ENCODE peak calls at places on chromosomes 7 and 10, in nine cellular contexts. H is mammary epithelial cell, W is MM.1S, B is PC-3, S is keratinocyte, G is fibroblast of lung, N is HepG2, Q is IMR-90, Y is colonic mucosa. L is an unnamed sample.

GRCh38 chr7:122517576-122517975 is 181.3 kb downstream of the RNF133 start:
- DNase-seq in H (no peak), W (no peak), N (no peak), Y (no peak), Q (no peak), S (no peak), G (no peak), B (no peak), L (no peak)

GRCh38 chr10:110530131-110530831 is 32.6 kb downstream of the DUSP5 start:
- DNase-seq in B (peak; percentile 61), Q (no peak), G (peak; percentile 60), N (peak; percentile 16), W (no peak), S (no peak), Y (peak; percentile 26), H (peak; percentile 58), L (peak; percentile 91)

GRCh38 chr10:30831876-30832726 is 199.6 kb downstream of the ZNF438 start:
- DNase-seq in H (no peak), Q (no peak), N (no peak), W (no peak), G (no peak), B (no peak), S (no peak), Y (no peak), L (no peak)

GRCh38 chr10:63767512-63767911 is 246.3 kb downstream of the REEP3 start:
- DNase-seq in G (peak; percentile 55), Q (peak; percentile 29), S (no peak), N (peak; percentile 4), B (peak; percentile 71), W (no peak), Y (no peak), H (peak; percentile 6), L (no peak)

GRCh38 chr10:33803248-33803647 is 468.8 kb upstream of the NRP1 start:
- DNase-seq in Y (no peak), Q (peak; percentile 64), S (no peak), G (peak; percentile 20), B (peak; percentile 66), W (no peak), H (peak; percentile 26), N (peak; percentile 41), L (no peak)

GRCh38 chr7:105600720-105601550 is 19.6 kb upstream of the EFCAB10 start:
- DNase-seq in S (no peak), Q (no peak), B (peak; percentile 29), W (no peak), Y (no peak), H (peak; percentile 50), N (no peak), G (no peak), L (no peak)

GRCh38 chr10:113028393-113029054 is 78.5 kb downstream of the TCF7L2 start:
- DNase-seq in W (no peak), B (no peak), G (no peak), H (no peak), Y (no peak), Q (no peak), N (no peak), S (no peak), L (no peak)

GRCh38 chr10:132369636-132370185 is 27.3 kb upstream of the PWWP2B start:
- DNase-seq in H (no peak), Y (no peak), B (no peak), N (no peak), W (no peak), S (no peak), G (no peak), Q (no peak), L (peak; percentile 42)

GRCh38 chr7:102917436-102918353 is 4.9 kb downstream of the LRRC17 start:
- DNase-seq in S (no peak), W (no peak), H (no peak), Q (no peak), B (peak; percentile 5), N (no peak), Y (no peak), G (no peak), L (no peak)

GRCh38 chr10:4812952-4813351 is 13.1 kb upstream of the AKR1E2 start:
- DNase-seq in Q (peak; percentile 96), W (no peak), H (peak; percentile 89), B (peak; percentile 66), Y (no peak), S (peak; percentile 62), G (peak; percentile 64), N (peak; percentile 58), L (no peak)

GRCh38 chr10:76430330-76430729 is 998.9 kb downstream of the LRMDA start:
- DNase-seq in W (no peak), H (no peak), Y (no peak), S (no peak), B (no peak), Q (no peak), N (no peak), G (no peak), L (no peak)

GRCh38 chr10:76429331-76429625 is 997.9 kb downstream of the LRMDA start:
- DNase-seq in Q (no peak), Y (no peak), B (no peak), H (no peak), S (no peak), G (no peak), N (no peak), W (no peak), L (no peak)

GRCh38 chr10:76432274-76433012 is 1001.0 kb downstream of the LRMDA start:
- DNase-seq in S (no peak), Y (no peak), H (peak; percentile 74), G (peak; percentile 88), W (no peak), Q (peak; percentile 74), B (peak; percentile 100), N (no peak), L (no peak)

GRCh38 chr10:76428541-76429330 is 997.3 kb downstream of the LRMDA start:
- DNase-seq in G (peak; percentile 96), N (no peak), S (no peak), H (peak; percentile 54), Q (peak; percentile 95), B (peak; percentile 87), Y (no peak), W (no peak), L (no peak)

GRCh38 chr10:76429642-76430041 is 998.2 kb downstream of the LRMDA start:
- DNase-seq in Y (no peak), B (no peak), Q (no peak), W (no peak), G (no peak), N (no peak), S (no peak), H (no peak), L (no peak)
- H3K9ac ChIP-seq in Y (no peak overlapping the region), B (no peak overlapping the region), Q (no peak overlapping the region), W (no peak overlapping the region), G (no peak overlapping the region), N (no peak overlapping the region), S (no peak overlapping the region), H (no peak overlapping the region), L (no peak overlapping the region)

DNA sequence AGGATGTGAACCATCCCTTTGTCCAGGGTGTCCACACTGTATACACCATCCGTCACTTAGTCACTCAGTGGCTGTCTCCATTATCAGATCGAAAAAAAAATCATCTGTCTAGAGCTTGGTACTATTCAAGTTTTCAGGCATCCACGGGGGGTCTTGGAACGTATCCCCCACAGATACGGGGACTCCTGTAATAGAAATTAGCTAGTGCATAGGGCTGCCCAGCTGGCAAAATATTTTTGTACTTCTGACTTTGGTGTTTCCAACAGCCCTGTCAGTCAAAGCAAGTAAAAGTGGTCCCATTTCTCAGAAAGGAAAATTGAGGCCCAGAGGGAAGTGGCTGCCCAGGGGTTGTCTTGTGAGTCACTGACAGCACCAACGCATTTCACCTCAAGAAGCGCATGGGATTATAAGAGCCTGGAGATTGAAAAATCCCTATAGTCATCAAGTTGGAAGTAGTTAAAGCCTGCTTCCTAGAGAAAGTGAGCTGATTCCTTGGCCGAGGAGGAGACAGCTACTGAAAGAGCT is 52.1 kb upstream of the SLC29A3 start:
- DNase-seq in B (no peak), H (no peak), W (no peak), G (peak; percentile 34), N (no peak), Q (peak; percentile 41), S (no peak), Y (no peak), L (no peak)
- H3K4me1 ChIP-seq in B (no peaks in the 10 kb centered on the region), H (no peaks in the 10 kb centered on the region), W (no peaks in the 10 kb centered on the region), G (peaks cover 19% of the 10 kb centered on the region), N (peaks cover 13% of the 10 kb centered on the region), Q (peaks cover 26% of the 10 kb centered on the region), S (peaks cover 20% of the 10 kb centered on the region), Y (no peaks in the 10 kb centered on the region), L (no peaks in the 10 kb centered on the region)

GRCh38 chr7:5681423-5681822 is 100.0 kb downstream of the RNF216 start:
- DNase-seq in S (no peak), W (no peak), Y (no peak), Q (no peak), B (no peak), H (no peak), G (peak; percentile 51), N (no peak), L (no peak)

GRCh38 chr7:5679741-5680473 is 101.6 kb downstream of the RNF216 start:
- DNase-seq in B (no peak), W (no peak), Q (no peak), S (no peak), Y (no peak), N (no peak), H (no peak), G (no peak), L (peak; percentile 80)

GRCh38 chr7:5679047-5679740 is 102.3 kb downstream of the RNF216 start:
- DNase-seq in W (no peak), G (no peak), Q (no peak), N (no peak), Y (no peak), S (no peak), B (no peak), H (no peak), L (no peak)

GRCh38 chr7:5677538-5678294 is 103.7 kb downstream of the RNF216 start:
- DNase-seq in N (peak; percentile 34), B (peak; percentile 70), S (no peak), H (peak; percentile 63), G (peak; percentile 82), W (peak; percentile 25), Y (peak; percentile 54), Q (peak; percentile 78), L (peak; percentile 80)

DNA sequence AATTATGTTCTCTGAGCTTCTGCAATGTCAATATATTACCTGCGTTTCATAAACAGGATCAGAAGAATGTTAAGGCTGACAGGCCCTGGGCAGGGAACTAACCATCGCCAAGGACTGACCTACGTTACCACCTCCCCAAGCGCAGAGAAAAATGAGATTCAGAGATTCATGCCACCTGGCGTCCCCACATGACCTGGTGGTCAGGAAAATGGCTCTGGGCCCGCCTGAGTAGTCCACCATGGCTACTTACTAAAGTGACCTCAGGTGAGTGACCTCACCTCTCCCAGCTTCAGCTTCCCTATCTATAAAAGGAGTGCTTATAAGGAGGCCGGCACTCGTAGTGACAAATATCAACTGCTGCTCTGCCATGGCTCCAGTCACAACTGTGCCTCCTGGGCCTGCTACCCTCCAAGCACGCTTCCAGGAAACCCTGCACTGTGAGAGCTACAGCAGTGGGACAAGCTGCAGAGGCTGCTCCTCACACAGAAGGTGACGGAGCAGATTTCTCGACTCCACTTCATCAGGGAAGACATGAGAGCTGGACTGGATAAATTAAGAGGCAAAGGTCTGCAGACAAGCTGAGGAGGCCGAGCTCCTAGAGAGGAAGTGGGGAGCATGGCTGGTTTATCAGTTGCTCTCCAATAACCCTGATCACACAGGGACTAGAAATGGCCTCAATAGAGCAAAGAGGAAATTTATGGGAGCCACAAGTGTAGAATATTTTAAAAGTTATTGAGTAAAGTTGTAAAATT is 103.0 kb downstream of the RNF216 start:
- DNase-seq in S (no peak), H (no peak), B (no peak), Y (no peak), G (no peak), N (no peak), Q (no peak), W (no peak), L (no peak)
- TF ChIP-seq CTCF in S (no peak), H (no peak), B (no peak), Y (no peak), G (no peak), N (no peak), Q (no peak), W (no peak), L (no peak)

GRCh38 chr10:62626817-62627216 is 177.7 kb upstream of the ADO start:
- DNase-seq in S (no peak), Q (peak; percentile 59), Y (no peak), N (no peak), B (peak; percentile 98), H (peak; percentile 43), G (peak; percentile 66), W (no peak), L (no peak)
- H3K9ac ChIP-seq in S (no peak overlapping the region), Q (no peak overlapping the region), Y (no peak overlapping the region), N (no peak overlapping the region), B (peak overlapping the region; percentile 36), H (no peak overlapping the region), G (no peak overlapping the region), W (no peak overlapping the region), L (no peak overlapping the region)

L was measured in kidney.